ENCODE peak calls at places on chromosome 20, in ten cellular contexts. One of them, this sample, is unnamed.

GRCh38 chr20:45405566-45406259 is 2.4 kb upstream of the DBNDD2 start:
- DNase-seq in breast epithelium: no peak
- DNase-seq in transverse colon: peak; percentile 66
- DNase-seq in mammary epithelial cell: no peak
- DNase-seq in heart left ventricle: peak; percentile 57
- DNase-seq in upper lobe of right lung: peak; percentile 77
- DNase-seq in tibial artery: peak; percentile 82
- DNase-seq in uterus: peak; percentile 42
- DNase-seq in cardiac muscle cell: peak; percentile 37
- DNase-seq in gastrocnemius medialis: no peak
- DNase-seq in this sample: peak; percentile 89

GRCh38 chr20:56207656-56208055 is 40.9 kb upstream of the MC3R start:
- DNase-seq in tibial artery: no peak
- DNase-seq in cardiac muscle cell: no peak
- DNase-seq in upper lobe of right lung: no peak
- DNase-seq in gastrocnemius medialis: no peak
- DNase-seq in heart left ventricle: no peak
- DNase-seq in transverse colon: no peak
- DNase-seq in mammary epithelial cell: no peak
- DNase-seq in breast epithelium: no peak
- DNase-seq in uterus: no peak
- DNase-seq in this sample: no peak

GRCh38 chr20:57442888-57443239 is 51.7 kb downstream of the RBM38 start:
- DNase-seq in heart left ventricle: no peak
- DNase-seq in tibial artery: no peak
- DNase-seq in cardiac muscle cell: no peak
- DNase-seq in upper lobe of right lung: no peak
- DNase-seq in uterus: no peak
- DNase-seq in transverse colon: no peak
- DNase-seq in gastrocnemius medialis: peak; percentile 36
- DNase-seq in mammary epithelial cell: no peak
- DNase-seq in breast epithelium: no peak
- DNase-seq in this sample: no peak

GRCh38 chr20:43040427-43040826 is 149.3 kb downstream of the PTPRT start:
- DNase-seq in gastrocnemius medialis: no peak
- DNase-seq in mammary epithelial cell: no peak
- DNase-seq in uterus: no peak
- DNase-seq in heart left ventricle: no peak
- DNase-seq in upper lobe of right lung: no peak
- DNase-seq in transverse colon: no peak
- DNase-seq in cardiac muscle cell: peak; percentile 89
- DNase-seq in tibial artery: no peak
- DNase-seq in breast epithelium: no peak
- DNase-seq in this sample: no peak

GRCh38 chr20:37276494-37277252 is 12.8 kb upstream of the MANBAL start:
- DNase-seq in uterus: peak; percentile 65
- DNase-seq in breast epithelium: peak; percentile 49
- DNase-seq in transverse colon: peak; percentile 56
- DNase-seq in upper lobe of right lung: no peak
- DNase-seq in gastrocnemius medialis: peak; percentile 79
- DNase-seq in cardiac muscle cell: no peak
- DNase-seq in mammary epithelial cell: peak; percentile 66
- DNase-seq in heart left ventricle: peak; percentile 39
- DNase-seq in tibial artery: no peak
- DNase-seq in this sample: peak; percentile 53

GRCh38 chr20:1741309-1742048 is 83.9 kb upstream of the SIRPG start:
- DNase-seq in upper lobe of right lung: no peak
- DNase-seq in gastrocnemius medialis: no peak
- DNase-seq in tibial artery: no peak
- DNase-seq in heart left ventricle: no peak
- DNase-seq in mammary epithelial cell: no peak
- DNase-seq in breast epithelium: no peak
- DNase-seq in transverse colon: no peak
- DNase-seq in uterus: no peak
- DNase-seq in cardiac muscle cell: no peak
- DNase-seq in this sample: no peak

GRCh38 chr20:14543040-14543439 is 205.6 kb upstream of the FLRT3 start:
- DNase-seq in cardiac muscle cell: no peak
- DNase-seq in upper lobe of right lung: no peak
- DNase-seq in tibial artery: no peak
- DNase-seq in breast epithelium: no peak
- DNase-seq in transverse colon: no peak
- DNase-seq in heart left ventricle: no peak
- DNase-seq in uterus: no peak
- DNase-seq in mammary epithelial cell: peak; percentile 38
- DNase-seq in gastrocnemius medialis: no peak
- DNase-seq in this sample: no peak

GRCh38 chr20:51563597-51564332 is 21.2 kb upstream of the NFATC2 start:
- DNase-seq in tibial artery: peak; percentile 78
- DNase-seq in mammary epithelial cell: peak; percentile 54
- DNase-seq in cardiac muscle cell: peak; percentile 63
- DNase-seq in uterus: peak; percentile 84
- DNase-seq in upper lobe of right lung: no peak
- DNase-seq in transverse colon: peak; percentile 38
- DNase-seq in breast epithelium: no peak
- DNase-seq in gastrocnemius medialis: no peak
- DNase-seq in heart left ventricle: peak; percentile 58
- DNase-seq in this sample: peak; percentile 79

GRCh38 chr20:10218536-10219451 is at the start of gene SNAP25:
- DNase-seq in uterus: peak; percentile 84
- DNase-seq in breast epithelium: peak; percentile 76
- DNase-seq in heart left ventricle: peak; percentile 9
- DNase-seq in transverse colon: peak; percentile 22
- DNase-seq in mammary epithelial cell: peak; percentile 47
- DNase-seq in cardiac muscle cell: peak; percentile 95
- DNase-seq in gastrocnemius medialis: no peak
- DNase-seq in tibial artery: peak; percentile 81
- DNase-seq in upper lobe of right lung: no peak
- DNase-seq in this sample: peak; percentile 69

GRCh38 chr20:10216146-10216741 is 2.4 kb upstream of the SNAP25 start:
- DNase-seq in upper lobe of right lung: no peak
- DNase-seq in uterus: no peak
- DNase-seq in breast epithelium: no peak
- DNase-seq in cardiac muscle cell: no peak
- DNase-seq in transverse colon: no peak
- DNase-seq in heart left ventricle: no peak
- DNase-seq in mammary epithelial cell: no peak
- DNase-seq in gastrocnemius medialis: no peak
- DNase-seq in tibial artery: no peak
- DNase-seq in this sample: no peak

GRCh38 chr20:10219993-10220750 is 1.5 kb downstream of the SNAP25 start:
- DNase-seq in mammary epithelial cell: no peak
- DNase-seq in gastrocnemius medialis: no peak
- DNase-seq in uterus: no peak
- DNase-seq in heart left ventricle: no peak
- DNase-seq in tibial artery: no peak
- DNase-seq in breast epithelium: no peak
- DNase-seq in transverse colon: no peak
- DNase-seq in cardiac muscle cell: no peak
- DNase-seq in upper lobe of right lung: no peak
- DNase-seq in this sample: no peak

GRCh38 chr20:10219452-10219791 is 792 bp downstream of the SNAP25 start:
- DNase-seq in mammary epithelial cell: peak; percentile 29
- DNase-seq in breast epithelium: peak; percentile 44
- DNase-seq in gastrocnemius medialis: no peak
- DNase-seq in upper lobe of right lung: peak; percentile 84
- DNase-seq in tibial artery: peak; percentile 84
- DNase-seq in transverse colon: peak; percentile 54
- DNase-seq in cardiac muscle cell: peak; percentile 91
- DNase-seq in heart left ventricle: peak; percentile 59
- DNase-seq in uterus: peak; percentile 72
- DNase-seq in this sample: peak; percentile 93

GRCh38 chr20:10217517-10218410 is 866 bp upstream of the SNAP25 start:
- DNase-seq in breast epithelium: peak; percentile 78
- DNase-seq in mammary epithelial cell: peak; percentile 50
- DNase-seq in gastrocnemius medialis: no peak
- DNase-seq in tibial artery: peak; percentile 83
- DNase-seq in upper lobe of right lung: no peak
- DNase-seq in uterus: peak; percentile 84
- DNase-seq in transverse colon: peak; percentile 13
- DNase-seq in cardiac muscle cell: peak; percentile 92
- DNase-seq in heart left ventricle: no peak
- DNase-seq in this sample: peak; percentile 85
- H3K27ac ChIP-seq in breast epithelium: peak overlapping the region; percentile 95
- H3K27ac ChIP-seq in mammary epithelial cell: no peak overlapping the region
- H3K27ac ChIP-seq in gastrocnemius medialis: no peak overlapping the region
- H3K27ac ChIP-seq in tibial artery: peak overlapping the region; percentile 72
- H3K27ac ChIP-seq in upper lobe of right lung: peak overlapping the region; percentile 30
- H3K27ac ChIP-seq in uterus: peak overlapping the region; percentile 94
- H3K27ac ChIP-seq in transverse colon: peak overlapping the region; percentile 57
- H3K27ac ChIP-seq in cardiac muscle cell: peak overlapping the region; percentile 95
- H3K27ac ChIP-seq in heart left ventricle: no peak overlapping the region
- H3K27ac ChIP-seq in this sample: peak overlapping the region; percentile 70

DNA sequence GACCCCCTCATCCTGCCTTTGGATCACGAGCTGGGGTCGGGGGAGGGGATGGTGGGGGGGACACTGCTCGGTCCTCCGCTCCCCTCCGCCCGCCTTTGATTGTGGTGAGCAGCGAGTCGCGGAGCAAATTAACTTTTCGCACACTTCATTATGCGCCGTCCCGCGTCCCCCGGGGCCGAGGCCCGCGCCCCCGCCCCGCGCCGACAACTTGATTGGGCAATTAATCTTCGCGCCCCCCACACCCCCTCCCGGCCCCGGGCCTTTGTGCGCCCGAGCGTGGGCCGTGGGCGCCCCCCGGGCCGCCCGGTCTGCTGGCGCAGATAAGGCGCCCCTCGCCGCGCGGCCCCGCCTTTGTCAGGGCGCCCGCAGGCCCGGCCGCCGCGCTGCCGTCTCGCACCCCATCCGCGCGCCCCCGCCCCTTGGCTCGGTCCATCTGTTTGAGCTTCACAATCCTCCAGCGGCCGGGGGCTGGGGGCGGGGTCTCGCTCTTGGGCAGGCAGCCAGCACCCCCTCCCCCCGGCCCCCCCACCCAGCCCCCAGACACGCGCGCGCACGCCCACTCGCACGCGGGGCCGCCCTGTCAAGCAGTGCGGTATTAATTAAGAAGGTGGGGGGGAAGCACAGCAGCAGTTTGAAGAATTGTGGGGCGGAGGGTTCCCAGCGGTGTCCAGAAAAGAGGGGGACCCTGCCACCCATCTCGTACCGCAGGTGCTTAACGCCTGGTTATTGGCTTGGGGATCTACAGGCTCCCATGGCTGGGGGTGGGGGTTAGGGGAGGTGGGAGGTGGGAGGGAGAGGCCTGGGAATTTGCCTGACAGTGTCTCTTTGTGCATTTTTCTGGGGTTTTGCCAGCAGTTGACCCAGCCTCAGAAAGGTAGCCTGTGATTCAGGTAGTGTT is 34.5 kb upstream of the SCRT2 start:
- DNase-seq in gastrocnemius medialis: no peak
- DNase-seq in mammary epithelial cell: no peak
- DNase-seq in cardiac muscle cell: peak; percentile 29
- DNase-seq in upper lobe of right lung: peak; percentile 58
- DNase-seq in transverse colon: no peak
- DNase-seq in heart left ventricle: no peak
- DNase-seq in breast epithelium: no peak
- DNase-seq in uterus: no peak
- DNase-seq in tibial artery: peak; percentile 42
- DNase-seq in this sample: no peak
- H3K9me3 ChIP-seq in gastrocnemius medialis: no peaks in the 10 kb centered on the region
- H3K9me3 ChIP-seq in mammary epithelial cell: no peaks in the 10 kb centered on the region
- H3K9me3 ChIP-seq in cardiac muscle cell: no peaks in the 10 kb centered on the region
- H3K9me3 ChIP-seq in upper lobe of right lung: peaks cover 8% of the 10 kb centered on the region
- H3K9me3 ChIP-seq in transverse colon: no peaks in the 10 kb centered on the region
- H3K9me3 ChIP-seq in heart left ventricle: peaks cover 24% of the 10 kb centered on the region
- H3K9me3 ChIP-seq in breast epithelium: peaks cover 23% of the 10 kb centered on the region
- H3K9me3 ChIP-seq in uterus: no peaks in the 10 kb centered on the region
- H3K9me3 ChIP-seq in tibial artery: peaks cover 13% of the 10 kb centered on the region
- H3K9me3 ChIP-seq in this sample: peaks cover 5% of the 10 kb centered on the region

GRCh38 chr20:347640-348484 is 951 bp downstream of the NRSN2 start:
- DNase-seq in tibial artery: peak; percentile 95
- DNase-seq in transverse colon: peak; percentile 90
- DNase-seq in uterus: peak; percentile 95
- DNase-seq in upper lobe of right lung: peak; percentile 94
- DNase-seq in mammary epithelial cell: peak; percentile 69
- DNase-seq in cardiac muscle cell: peak; percentile 99
- DNase-seq in gastrocnemius medialis: peak; percentile 62
- DNase-seq in breast epithelium: peak; percentile 80
- DNase-seq in heart left ventricle: peak; percentile 93
- DNase-seq in this sample: peak; percentile 97

GRCh38 chr20:346640-347316 is at the start of gene NRSN2:
- DNase-seq in mammary epithelial cell: no peak
- DNase-seq in uterus: peak; percentile 59
- DNase-seq in gastrocnemius medialis: no peak
- DNase-seq in transverse colon: peak; percentile 61
- DNase-seq in heart left ventricle: peak; percentile 74
- DNase-seq in cardiac muscle cell: peak; percentile 79
- DNase-seq in breast epithelium: peak; percentile 32
- DNase-seq in tibial artery: peak; percentile 81
- DNase-seq in upper lobe of right lung: peak; percentile 83
- DNase-seq in this sample: peak; percentile 79

GRCh38 chr20:343107-343506 is 3.8 kb upstream of the NRSN2 start:
- DNase-seq in tibial artery: no peak
- DNase-seq in cardiac muscle cell: no peak
- DNase-seq in upper lobe of right lung: no peak
- DNase-seq in uterus: no peak
- DNase-seq in transverse colon: no peak
- DNase-seq in breast epithelium: no peak
- DNase-seq in gastrocnemius medialis: no peak
- DNase-seq in heart left ventricle: no peak
- DNase-seq in mammary epithelial cell: no peak
- DNase-seq in this sample: no peak

GRCh38 chr20:347317-347639 is 367 bp downstream of the NRSN2 start:
- DNase-seq in upper lobe of right lung: no peak
- DNase-seq in gastrocnemius medialis: no peak
- DNase-seq in transverse colon: no peak
- DNase-seq in breast epithelium: no peak
- DNase-seq in heart left ventricle: no peak
- DNase-seq in tibial artery: no peak
- DNase-seq in uterus: no peak
- DNase-seq in mammary epithelial cell: no peak
- DNase-seq in cardiac muscle cell: no peak
- DNase-seq in this sample: no peak

DNA sequence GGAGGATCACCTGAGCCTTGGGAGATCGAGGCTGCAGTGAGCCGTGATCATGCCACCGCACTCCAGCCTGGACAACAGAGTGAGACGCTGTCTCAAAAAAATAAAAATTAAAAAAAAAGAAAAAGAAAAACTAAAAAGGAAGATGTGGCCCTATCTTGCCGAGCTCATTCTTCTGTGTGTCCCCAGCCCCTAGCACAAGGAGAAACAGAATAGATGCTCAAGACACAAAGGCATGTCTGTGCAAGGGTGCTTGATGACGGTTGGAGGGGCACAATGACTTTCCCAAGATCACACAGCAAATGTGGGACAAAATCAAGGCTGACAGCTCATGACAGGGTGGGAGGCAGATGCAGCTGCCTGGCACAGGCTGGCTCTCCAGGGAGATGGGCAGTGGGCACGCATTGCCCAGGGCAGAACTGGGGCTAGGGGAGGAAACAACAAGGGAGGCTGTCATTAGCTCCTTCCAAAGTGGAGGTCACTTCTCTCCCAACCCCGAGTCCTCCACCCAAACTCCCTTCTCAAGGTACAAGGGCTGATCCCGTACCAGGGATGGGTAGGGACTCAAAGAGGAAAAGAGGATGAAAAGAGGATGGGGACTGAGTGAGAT is 775 bp upstream of the NRSN2 start:
- DNase-seq in transverse colon: no peak
- DNase-seq in upper lobe of right lung: no peak
- DNase-seq in uterus: no peak
- DNase-seq in gastrocnemius medialis: no peak
- DNase-seq in breast epithelium: no peak
- DNase-seq in tibial artery: no peak
- DNase-seq in mammary epithelial cell: no peak
- DNase-seq in heart left ventricle: no peak
- DNase-seq in cardiac muscle cell: no peak
- DNase-seq in this sample: no peak
- H3K4me3 ChIP-seq in transverse colon: peak overlapping the region; percentile 63
- H3K4me3 ChIP-seq in upper lobe of right lung: peak overlapping the region; percentile 79
- H3K4me3 ChIP-seq in uterus: peak overlapping the region; percentile 83
- H3K4me3 ChIP-seq in gastrocnemius medialis: peak overlapping the region; percentile 67
- H3K4me3 ChIP-seq in breast epithelium: peak overlapping the region; percentile 75
- H3K4me3 ChIP-seq in tibial artery: peak overlapping the region; percentile 90
- H3K4me3 ChIP-seq in mammary epithelial cell: peak overlapping the region; percentile 82
- H3K4me3 ChIP-seq in heart left ventricle: peak overlapping the region; percentile 86
- H3K4me3 ChIP-seq in cardiac muscle cell: peak overlapping the region; percentile 79
- H3K4me3 ChIP-seq in this sample: peak overlapping the region; percentile 62

GRCh38 chr20:4813839-4814695 is 92.4 kb downstream of the PRND start:
- DNase-seq in transverse colon: peak; percentile 43
- DNase-seq in gastrocnemius medialis: no peak
- DNase-seq in heart left ventricle: no peak
- DNase-seq in mammary epithelial cell: no peak
- DNase-seq in breast epithelium: no peak
- DNase-seq in tibial artery: peak; percentile 66
- DNase-seq in cardiac muscle cell: no peak
- DNase-seq in uterus: no peak
- DNase-seq in upper lobe of right lung: no peak
- DNase-seq in this sample: no peak
- H3K27ac ChIP-seq in transverse colon: peak overlapping the region; percentile 85
- H3K27ac ChIP-seq in gastrocnemius medialis: peak overlapping the region; percentile 51
- H3K27ac ChIP-seq in heart left ventricle: peak overlapping the region; percentile 18
- H3K27ac ChIP-seq in mammary epithelial cell: no peak overlapping the region
- H3K27ac ChIP-seq in breast epithelium: peak overlapping the region; percentile 81
- H3K27ac ChIP-seq in tibial artery: peak overlapping the region; percentile 50
- H3K27ac ChIP-seq in cardiac muscle cell: no peak overlapping the region
- H3K27ac ChIP-seq in uterus: peak overlapping the region; percentile 83
- H3K27ac ChIP-seq in upper lobe of right lung: peak overlapping the region; percentile 87
- H3K27ac ChIP-seq in this sample: peak overlapping the region; percentile 49